ENCODE peak calls at places on chromosome 6, in seven cellular contexts. L is heart right ventricle; X is substantia nigra; I is effector CD4-positive, alpha-beta T cell; T is BJ; Y is hepatocyte; B is astrocyte. V is an unnamed sample.
A peak's percentile ranks its signal among the peaks of the same experiment; 100 is the strongest.

GRCh38 chr6:33707771-33708170 is 3.7 kb downstream of the UQCC2 start:
- DNase-seq in Y (no peak), I (no peak), L (no peak), B (no peak), X (no peak), T (no peak), V (no peak)

GRCh38 chr6:20069130-20069529 is 143.1 kb downstream of the MBOAT1 start:
- DNase-seq in I (no peak), L (no peak), X (no peak), B (no peak), Y (no peak), T (no peak), V (no peak)

GRCh38 chr6:41976794-41977484 is 35.3 kb upstream of the CCND3 start:
- DNase-seq in B (peak; percentile 84), T (no peak), L (no peak), Y (no peak), X (no peak), I (no peak), V (no peak)

GRCh38 chr6:92354270-92354831 is 1065.0 kb downstream of the EPHA7 start:
- DNase-seq in B (no peak), Y (no peak), T (no peak), X (no peak), L (no peak), I (no peak), V (no peak)

GRCh38 chr6:57324538-57324937 is 7.1 kb downstream of the PRIM2 start:
- DNase-seq in T (no peak), Y (no peak), L (no peak), X (no peak), I (no peak), B (no peak), V (no peak)

GRCh38 chr6:126015869-126016268 is 29.5 kb downstream of the TRMT11 start:
- DNase-seq in Y (no peak), T (no peak), X (no peak), I (no peak), L (no peak), B (peak; percentile 89), V (no peak)

GRCh38 chr6:87408721-87409155 is 966 bp downstream of the CFAP206 start:
- DNase-seq in T (no peak), L (no peak), I (no peak), X (no peak), B (no peak), Y (no peak), V (no peak)

GRCh38 chr6:12012566-12013367 is 655 bp downstream of the HIVEP1 start:
- DNase-seq in L (peak; percentile 67), B (peak; percentile 89), Y (peak; percentile 92), X (peak; percentile 53), T (no peak), I (peak; percentile 77), V (no peak)

GRCh38 chr6:143515766-143516355 is 4.3 kb upstream of the FUCA2 start:
- DNase-seq in T (no peak), B (no peak), Y (no peak), I (no peak), L (no peak), X (no peak), V (no peak)

GRCh38 chr6:45663181-45664180 is 285.7 kb upstream of the SUPT3H start:
- DNase-seq in Y (peak; percentile 44), X (peak; percentile 49), T (no peak), B (peak; percentile 31), I (no peak), L (no peak), V (no peak)

GRCh38 chr6:133567656-133568055 is 321.3 kb upstream of the TCF21 start:
- DNase-seq in B (no peak), X (no peak), Y (no peak), T (no peak), I (no peak), L (no peak), V (no peak)

GRCh38 chr6:55704421-55704820 is 125.4 kb upstream of the HMGCLL1 start:
- DNase-seq in X (no peak), B (peak; percentile 75), L (no peak), Y (no peak), I (no peak), T (no peak), V (no peak)

GRCh38 chr6:16494781-16495180 is 256.4 kb downstream of the GMPR start:
- DNase-seq in I (no peak), L (no peak), X (no peak), T (no peak), B (peak; percentile 54), Y (no peak), V (no peak)

GRCh38 chr6:39057251-39058155 is 8.9 kb downstream of the GLP1R start:
- DNase-seq in I (no peak), L (no peak), B (no peak), Y (no peak), X (no peak), T (no peak), V (no peak)

GRCh38 chr6:8335371-8335770 is 100.0 kb downstream of the SLC35B3 start:
- DNase-seq in X (no peak), Y (no peak), T (no peak), L (no peak), B (no peak), I (no peak), V (no peak)

GRCh38 chr6:220736-221475 is 71.4 kb upstream of the DUSP22 start:
- DNase-seq in L (no peak), Y (no peak), X (no peak), B (peak; percentile 13), I (no peak), T (no peak), V (no peak)

GRCh38 chr6:1686117-1687098 is 76.7 kb downstream of the FOXC1 start:
- DNase-seq in Y (no peak), B (peak; percentile 99), X (no peak), L (peak; percentile 36), I (no peak), T (peak; percentile 99), V (no peak)

GRCh38 chr6:97978855-97979271 is 695.8 kb upstream of the MMS22L start:
- DNase-seq in B (no peak), Y (peak; percentile 6), I (no peak), T (no peak), L (no peak), X (no peak), V (no peak)

GRCh38 chr6:17149581-17149980 is 47.7 kb downstream of the STMND1 start:
- DNase-seq in X (no peak), B (no peak), T (no peak), I (no peak), L (no peak), Y (no peak), V (no peak)

GRCh38 chr6:46626228-46626909 is 26.2 kb downstream of the CYP39A1 start:
- DNase-seq in X (no peak), Y (peak; percentile 24), T (peak; percentile 4), L (peak; percentile 23), I (no peak), B (no peak), V (peak; percentile 1)

V was measured in KG1.